ENCODE peak calls at places on chromosomes 1 and 21, in six cellular contexts. H, J, Z, S, N and E are unnamed samples.

GRCh38 chr1:26177182-26177684 is at the start of gene CNKSR1:
- DNase-seq in H (peak), J (no peak), Z (no peak), S (no peak), N (peak), E (peak)

GRCh38 chr1:10074059-10074854 is 41.5 kb downstream of the UBE4B start:
- DNase-seq in H (no peak), J (no peak), Z (no peak), S (peak), N (peak), E (peak)

GRCh38 chr1:10045480-10046355 is 13.0 kb downstream of the UBE4B start:
- DNase-seq in H (no peak), J (no peak), Z (no peak), S (no peak), N (no peak), E (no peak)

GRCh38 chr21:41631564-41632461 is 123.9 kb upstream of the TMPRSS2 start:
- DNase-seq in H (peak), J (no peak), Z (no peak), S (no peak), N (peak), E (peak)

GRCh38 chr1:90068611-90069280 is 73.8 kb downstream of the ZNF326 start:
- DNase-seq in H (no peak), J (no peak), Z (no peak), S (no peak), N (no peak), E (no peak)

GRCh38 chr1:182575540-182576149 is 13.4 kb downstream of the RNASEL start:
- DNase-seq in H (no peak), J (no peak), Z (no peak), S (no peak), N (peak), E (no peak)

GRCh38 chr1:29677028-29678024 is 441.0 kb downstream of the PTPRU start:
- DNase-seq in H (no peak), J (no peak), Z (no peak), S (no peak), N (no peak), E (no peak)

GRCh38 chr1:167171286-167171929 is 49.3 kb upstream of the POU2F1 start:
- DNase-seq in H (no peak), J (no peak), Z (no peak), S (no peak), N (peak), E (no peak)

GRCh38 chr1:32494196-32494595 is 29.3 kb downstream of the ZBTB8B start:
- DNase-seq in H (no peak), J (no peak), Z (no peak), S (no peak), N (no peak), E (no peak)

GRCh38 chr1:100188617-100189016 is 10.6 kb upstream of the LRRC39 start:
- DNase-seq in H (no peak), J (no peak), Z (no peak), S (peak), N (peak), E (no peak)

GRCh38 chr1:170711682-170712081 is 47.8 kb downstream of the PRRX1 start:
- DNase-seq in H (no peak), J (no peak), Z (no peak), S (no peak), N (peak), E (no peak)

GRCh38 chr1:193115629-193116227 is 6.1 kb upstream of the CDC73 start:
- DNase-seq in H (no peak), J (no peak), Z (no peak), S (no peak), N (peak), E (no peak)